ENCODE peak calls at places on chromosome 5, in six cellular contexts. R, A, G, M, U and P are unnamed samples.

GRCh38 chr5:151683936-151684586 is 2.7 kb downstream of the SPARC start:
- DNase-seq in R (no peak), A (no peak), G (no peak), M (no peak), U (peak; percentile 38), P (no peak)

GRCh38 chr5:152246401-152246800 is 158.7 kb downstream of the NMUR2 start:
- DNase-seq in R (peak; percentile 20), A (peak; percentile 56), G (no peak), M (peak; percentile 59), U (peak; percentile 80), P (peak; percentile 71)

GRCh38 chr5:10583663-10584572 is 20.0 kb downstream of the ANKRD33B start:
- DNase-seq in R (no peak), A (no peak), G (peak; percentile 42), M (no peak), U (no peak), P (no peak)

GRCh38 chr5:66498791-66499207 is 97.4 kb upstream of the MAST4 start:
- DNase-seq in R (peak; percentile 96), A (no peak), G (no peak), M (no peak), U (peak; percentile 41), P (no peak)

GRCh38 chr5:140362875-140363630 is 3.1 kb downstream of the SLC4A9 start:
- DNase-seq in R (no peak), A (peak; percentile 95), G (peak; percentile 78), M (peak; percentile 90), U (peak; percentile 86), P (peak; percentile 92)

GRCh38 chr5:61817472-61818326 is 485.6 kb downstream of the ZSWIM6 start:
- DNase-seq in R (peak; percentile 86), A (peak; percentile 56), G (no peak), M (no peak), U (peak; percentile 53), P (peak; percentile 52)

GRCh38 chr5:36079200-36079761 is 12.6 kb upstream of the UGT3A2 start:
- DNase-seq in R (peak; percentile 71), A (peak; percentile 53), G (no peak), M (no peak), U (peak; percentile 65), P (peak; percentile 44)

GRCh38 chr5:34919077-34919476 is 3.6 kb downstream of the BRIX1 start:
- DNase-seq in R (no peak), A (no peak), G (no peak), M (no peak), U (no peak), P (no peak)

GRCh38 chr5:68648944-68649874 is 433.7 kb downstream of the PIK3R1 start:
- DNase-seq in R (no peak), A (no peak), G (no peak), M (no peak), U (no peak), P (no peak)

GRCh38 chr5:159657766-159658165 is 258.5 kb upstream of the ADRA1B start:
- DNase-seq in R (no peak), A (no peak), G (no peak), M (no peak), U (no peak), P (no peak)

GRCh38 chr5:72540759-72541438 is 33.7 kb upstream of the ZNF366 start:
- DNase-seq in R (peak; percentile 57), A (no peak), G (no peak), M (no peak), U (no peak), P (no peak)

GRCh38 chr5:38923661-38924451 is 78.0 kb downstream of the OSMR start:
- DNase-seq in R (no peak), A (no peak), G (no peak), M (no peak), U (no peak), P (no peak)

GRCh38 chr5:10538103-10538788 is 25.6 kb upstream of the ANKRD33B start:
- DNase-seq in R (no peak), A (no peak), G (no peak), M (no peak), U (no peak), P (no peak)

GRCh38 chr5:170467000-170467707 is 36.7 kb upstream of the KCNIP1 start:
- DNase-seq in R (peak; percentile 91), A (peak; percentile 36), G (peak; percentile 57), M (no peak), U (peak; percentile 96), P (no peak)

GRCh38 chr5:116754556-116754955 is 179.9 kb upstream of the SEMA6A start:
- DNase-seq in R (peak; percentile 51), A (no peak), G (no peak), M (no peak), U (no peak), P (no peak)

GRCh38 chr5:91024160-91024559 is 359.0 kb downstream of the ARRDC3 start:
- DNase-seq in R (no peak), A (no peak), G (no peak), M (no peak), U (no peak), P (no peak)

GRCh38 chr5:139952464-139953070 is 90.5 kb downstream of the NRG2 start:
- DNase-seq in R (no peak), A (no peak), G (no peak), M (no peak), U (no peak), P (no peak)

GRCh38 chr5:67203701-67204074 is 7.1 kb upstream of the CD180 start:
- DNase-seq in R (no peak), A (no peak), G (no peak), M (no peak), U (no peak), P (no peak)

GRCh38 chr5:124981901-124982300 is 235.5 kb upstream of the ZNF608 start:
- DNase-seq in R (peak; percentile 72), A (no peak), G (no peak), M (no peak), U (peak; percentile 62), P (no peak)

GRCh38 chr5:147189109-147189424 is 45.8 kb upstream of the STK32A start:
- DNase-seq in R (no peak), A (no peak), G (no peak), M (no peak), U (no peak), P (no peak)

GRCh38 chr5:144567416-144567770 is 396.7 kb downstream of the KCTD16 start:
- DNase-seq in R (no peak), A (no peak), G (no peak), M (no peak), U (peak; percentile 20), P (no peak)

GRCh38 chr5:153159611-153160010 is 330.9 kb upstream of the GRIA1 start:
- DNase-seq in R (peak; percentile 78), A (no peak), G (no peak), M (no peak), U (peak; percentile 64), P (no peak)

GRCh38 chr5:54007822-54008777 is 302.3 kb downstream of the ARL15 start:
- DNase-seq in R (peak; percentile 60), A (no peak), G (no peak), M (no peak), U (no peak), P (no peak)

GRCh38 chr5:42015681-42016080 is 90.6 kb downstream of the FBXO4 start:
- DNase-seq in R (no peak), A (no peak), G (no peak), M (no peak), U (no peak), P (no peak)

DNA sequence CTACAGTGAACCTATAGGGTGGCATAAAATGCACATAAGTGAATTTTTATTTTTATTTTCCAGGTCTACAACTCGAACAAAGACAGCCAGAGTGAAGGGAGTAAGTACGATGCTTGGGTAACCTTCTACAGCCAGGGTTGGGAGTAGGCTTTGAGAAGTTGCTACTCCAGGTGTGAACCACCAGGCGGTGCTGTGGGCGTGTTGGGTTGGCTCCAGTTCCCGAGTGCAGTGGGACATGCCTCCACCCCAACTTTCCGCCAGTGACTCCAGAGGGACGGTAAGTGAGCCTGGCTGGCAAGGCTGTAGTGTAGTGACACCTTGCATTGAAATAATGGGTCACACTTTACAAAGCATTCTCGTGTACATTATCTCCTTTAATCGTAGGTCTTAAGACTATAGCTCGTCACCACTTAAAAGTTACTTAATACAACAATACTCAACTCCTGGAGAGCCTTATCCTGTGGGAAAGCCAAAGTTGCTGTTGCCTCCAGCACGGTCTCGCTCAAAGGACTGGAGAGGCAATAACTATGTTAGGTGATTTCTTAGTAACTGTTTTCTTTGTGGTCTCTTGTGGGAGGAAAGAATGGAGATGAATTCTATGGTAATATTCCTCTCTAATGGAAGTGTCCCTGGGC is 244.0 kb downstream of the ARHGAP26 start:
- DNase-seq in R (no peak), A (peak; percentile 42), G (no peak), M (no peak), U (peak; percentile 63), P (peak; percentile 61)
- TF ChIP-seq CTCF in R (peak; percentile 61), A (peak; percentile 29), G (no peak), M (peak; percentile 48), U (peak; percentile 42), P (peak; percentile 81)

GRCh38 chr5:107383414-107383813 is 287.3 kb downstream of the EFNA5 start:
- DNase-seq in R (peak; percentile 57), A (no peak), G (no peak), M (no peak), U (peak; percentile 85), P (no peak)

GRCh38 chr5:107380654-107381053 is 290.1 kb downstream of the EFNA5 start:
- DNase-seq in R (no peak), A (no peak), G (no peak), M (no peak), U (no peak), P (no peak)

GRCh38 chr5:107384256-107384655 is 286.5 kb downstream of the EFNA5 start:
- DNase-seq in R (no peak), A (no peak), G (no peak), M (no peak), U (no peak), P (no peak)

GRCh38 chr5:107378218-107378899 is 292.4 kb downstream of the EFNA5 start:
- DNase-seq in R (no peak), A (no peak), G (no peak), M (no peak), U (no peak), P (no peak)

GRCh38 chr5:107381189-107381856 is 289.4 kb downstream of the EFNA5 start:
- DNase-seq in R (peak; percentile 66), A (no peak), G (no peak), M (no peak), U (peak; percentile 87), P (no peak)
- TF ChIP-seq CTCF in R (no peak), A (no peak), G (no peak), M (no peak), U (no peak), P (no peak)

GRCh38 chr5:137055271-137055872 is 443.8 kb downstream of the SPOCK1 start:
- DNase-seq in R (no peak), A (no peak), G (no peak), M (no peak), U (no peak), P (no peak)

GRCh38 chr5:137054335-137054734 is 444.8 kb downstream of the SPOCK1 start:
- DNase-seq in R (peak; percentile 33), A (no peak), G (no peak), M (no peak), U (no peak), P (no peak)

GRCh38 chr5:137056676-137057075 is 442.4 kb downstream of the SPOCK1 start:
- DNase-seq in R (no peak), A (no peak), G (no peak), M (no peak), U (no peak), P (no peak)

GRCh38 chr5:137054792-137055191 is 444.3 kb downstream of the SPOCK1 start:
- DNase-seq in R (no peak), A (no peak), G (no peak), M (no peak), U (no peak), P (no peak)

GRCh38 chr5:137051165-137051564 is 448.0 kb downstream of the SPOCK1 start:
- DNase-seq in R (peak; percentile 42), A (peak; percentile 36), G (no peak), M (no peak), U (no peak), P (no peak)
- TF ChIP-seq CTCF in R (peak; percentile 31), A (peak; percentile 44), G (no peak), M (peak; percentile 39), U (no peak), P (no peak)

GRCh38 chr5:111697881-111698757 is 58.9 kb downstream of the NREP start:
- DNase-seq in R (peak; percentile 38), A (no peak), G (no peak), M (no peak), U (peak; percentile 58), P (peak; percentile 44)
- TF ChIP-seq CTCF in R (no peak), A (no peak), G (no peak), M (no peak), U (no peak), P (peak; percentile 20)